ENCODE peak calls at places on chromosomes 5 and 9, in five cellular contexts. One of them, this sample, is unnamed.

GRCh38 chr5:10556331-10556807 is 7.5 kb upstream of the ANKRD33B start:
- DNase-seq in ovary: no peak
- DNase-seq in H1: no peak
- DNase-seq in stomach: no peak
- DNase-seq in HepG2: no peak
- DNase-seq in this sample: no peak

GRCh38 chr9:7656648-7657047 is 142.9 kb downstream of the DMAC1 start:
- DNase-seq in ovary: no peak
- DNase-seq in stomach: peak
- DNase-seq in HepG2: peak
- DNase-seq in H1: no peak
- DNase-seq in this sample: no peak

GRCh38 chr5:146130440-146131045 is 25.2 kb upstream of the PLAC8L1 start:
- DNase-seq in ovary: no peak
- DNase-seq in HepG2: peak
- DNase-seq in H1: no peak
- DNase-seq in stomach: no peak
- DNase-seq in this sample: no peak

GRCh38 chr5:115296130-115296997 is at the start of gene CCDC112:
- DNase-seq in stomach: peak
- DNase-seq in HepG2: peak
- DNase-seq in H1: peak
- DNase-seq in ovary: peak
- DNase-seq in this sample: peak

GRCh38 chr9:78115073-78115472 is 83.5 kb upstream of the GNAQ start:
- DNase-seq in stomach: no peak
- DNase-seq in ovary: no peak
- DNase-seq in HepG2: peak
- DNase-seq in H1: no peak
- DNase-seq in this sample: no peak

GRCh38 chr9:19703702-19704101 is 85.1 kb downstream of the SLC24A2 start:
- DNase-seq in ovary: no peak
- DNase-seq in HepG2: no peak
- DNase-seq in H1: no peak
- DNase-seq in stomach: no peak
- DNase-seq in this sample: no peak

GRCh38 chr9:128684325-128685021 is 4.5 kb upstream of the SET start:
- DNase-seq in H1: no peak
- DNase-seq in HepG2: peak
- DNase-seq in ovary: peak
- DNase-seq in stomach: peak
- DNase-seq in this sample: peak

GRCh38 chr5:114089247-114089646 is 272.6 kb upstream of the KCNN2 start:
- DNase-seq in H1: no peak
- DNase-seq in stomach: no peak
- DNase-seq in HepG2: no peak
- DNase-seq in ovary: no peak
- DNase-seq in this sample: no peak

GRCh38 chr5:76303917-76304316 is 99.2 kb upstream of the IQGAP2 start:
- DNase-seq in ovary: no peak
- DNase-seq in H1: no peak
- DNase-seq in HepG2: no peak
- DNase-seq in stomach: peak
- DNase-seq in this sample: no peak

GRCh38 chr5:164472150-164472549 is 966.7 kb downstream of the MAT2B start:
- DNase-seq in ovary: no peak
- DNase-seq in HepG2: no peak
- DNase-seq in stomach: no peak
- DNase-seq in H1: no peak
- DNase-seq in this sample: no peak

GRCh38 chr9:19138084-19138483 is 10.8 kb upstream of the PLIN2 start:
- DNase-seq in stomach: no peak
- DNase-seq in HepG2: no peak
- DNase-seq in H1: no peak
- DNase-seq in ovary: no peak
- DNase-seq in this sample: no peak

GRCh38 chr5:169895876-169896275 is 84.4 kb downstream of the INSYN2B start:
- DNase-seq in ovary: no peak
- DNase-seq in HepG2: no peak
- DNase-seq in stomach: no peak
- DNase-seq in H1: no peak
- DNase-seq in this sample: no peak

GRCh38 chr9:14766299-14766698 is 43.8 kb upstream of the CER1 start:
- DNase-seq in stomach: no peak
- DNase-seq in H1: no peak
- DNase-seq in ovary: no peak
- DNase-seq in HepG2: no peak
- DNase-seq in this sample: no peak

GRCh38 chr5:103243665-103244064 is 14.9 kb upstream of the MACIR start:
- DNase-seq in ovary: no peak
- DNase-seq in stomach: no peak
- DNase-seq in H1: no peak
- DNase-seq in HepG2: no peak
- DNase-seq in this sample: no peak

GRCh38 chr9:136773386-136774044 is 9.2 kb upstream of the LCN15 start:
- DNase-seq in stomach: no peak
- DNase-seq in H1: no peak
- DNase-seq in HepG2: peak
- DNase-seq in ovary: no peak
- DNase-seq in this sample: no peak

GRCh38 chr5:137858954-137859353 is 8.7 kb upstream of the MYOT start:
- DNase-seq in H1: no peak
- DNase-seq in HepG2: no peak
- DNase-seq in ovary: no peak
- DNase-seq in stomach: no peak
- DNase-seq in this sample: no peak

GRCh38 chr9:110994771-110995241 is 43.5 kb downstream of the LPAR1 start:
- DNase-seq in H1: no peak
- DNase-seq in ovary: no peak
- DNase-seq in HepG2: no peak
- DNase-seq in stomach: no peak
- DNase-seq in this sample: no peak

GRCh38 chr9:113409883-113410206 is 630 bp downstream of the POLE3 start:
- DNase-seq in ovary: no peak
- DNase-seq in H1: no peak
- DNase-seq in HepG2: no peak
- DNase-seq in stomach: peak
- DNase-seq in this sample: no peak

GRCh38 chr9:134057751-134058701 is 9.8 kb downstream of the BRD3 start:
- DNase-seq in stomach: peak
- DNase-seq in HepG2: peak
- DNase-seq in H1: no peak
- DNase-seq in ovary: peak
- DNase-seq in this sample: no peak

GRCh38 chr9:126435626-126436025 is 109.0 kb downstream of the MVB12B start:
- DNase-seq in ovary: no peak
- DNase-seq in HepG2: no peak
- DNase-seq in stomach: no peak
- DNase-seq in H1: no peak
- DNase-seq in this sample: no peak

GRCh38 chr9:128259156-128259555 is 16.7 kb downstream of the GOLGA2 start:
- DNase-seq in H1: no peak
- DNase-seq in ovary: no peak
- DNase-seq in stomach: no peak
- DNase-seq in HepG2: no peak
- DNase-seq in this sample: no peak

GRCh38 chr5:32953694-32954093 is 242.6 kb downstream of the NPR3 start:
- DNase-seq in H1: no peak
- DNase-seq in stomach: no peak
- DNase-seq in ovary: no peak
- DNase-seq in HepG2: no peak
- DNase-seq in this sample: no peak

GRCh38 chr9:130732131-130732530 is 38.6 kb downstream of the EXOSC2 start:
- DNase-seq in stomach: no peak
- DNase-seq in ovary: no peak
- DNase-seq in H1: no peak
- DNase-seq in HepG2: peak
- DNase-seq in this sample: no peak

GRCh38 chr9:130732793-130733221 is 39.2 kb downstream of the EXOSC2 start:
- DNase-seq in HepG2: no peak
- DNase-seq in ovary: no peak
- DNase-seq in stomach: no peak
- DNase-seq in H1: no peak
- DNase-seq in this sample: no peak

GRCh38 chr9:130731355-130731754 is 37.8 kb downstream of the EXOSC2 start:
- DNase-seq in stomach: no peak
- DNase-seq in H1: no peak
- DNase-seq in ovary: no peak
- DNase-seq in HepG2: no peak
- DNase-seq in this sample: no peak

GRCh38 chr9:130728721-130729120 is 35.1 kb downstream of the EXOSC2 start:
- DNase-seq in stomach: no peak
- DNase-seq in HepG2: no peak
- DNase-seq in H1: no peak
- DNase-seq in ovary: no peak
- DNase-seq in this sample: no peak

GRCh38 chr9:130729145-130729544 is 35.6 kb downstream of the EXOSC2 start:
- DNase-seq in H1: no peak
- DNase-seq in ovary: no peak
- DNase-seq in HepG2: no peak
- DNase-seq in stomach: no peak
- DNase-seq in this sample: no peak
- H3K27ac ChIP-seq in H1: no peak
- H3K27ac ChIP-seq in ovary: no peak
- H3K27ac ChIP-seq in HepG2: no peak
- H3K27ac ChIP-seq in stomach: no peak
- H3K27ac ChIP-seq in this sample: no peak

GRCh38 chr9:38620483-38621433 is at the start of gene ANKRD18A:
- DNase-seq in ovary: peak
- DNase-seq in HepG2: peak
- DNase-seq in H1: peak
- DNase-seq in stomach: peak
- DNase-seq in this sample: peak
- TF ChIP-seq POLR2A in ovary: no peak
- TF ChIP-seq POLR2A in HepG2: peak
- TF ChIP-seq POLR2A in H1: peak
- TF ChIP-seq POLR2A in stomach: peak
- TF ChIP-seq POLR2A in this sample: no peak

GRCh38 chr5:177350776-177351391 is 584 bp downstream of the LMAN2 start:
- DNase-seq in H1: no peak
- DNase-seq in HepG2: no peak
- DNase-seq in stomach: no peak
- DNase-seq in ovary: no peak
- DNase-seq in this sample: no peak

GRCh38 chr5:177349362-177349647 is 2.2 kb downstream of the LMAN2 start:
- DNase-seq in H1: no peak
- DNase-seq in HepG2: no peak
- DNase-seq in stomach: no peak
- DNase-seq in ovary: no peak
- DNase-seq in this sample: no peak

GRCh38 chr5:177349762-177350161 is 1.7 kb downstream of the LMAN2 start:
- DNase-seq in stomach: no peak
- DNase-seq in H1: no peak
- DNase-seq in HepG2: no peak
- DNase-seq in ovary: no peak
- DNase-seq in this sample: no peak

GRCh38 chr5:177353093-177353492 is 1.6 kb upstream of the LMAN2 start:
- DNase-seq in ovary: no peak
- DNase-seq in HepG2: no peak
- DNase-seq in stomach: no peak
- DNase-seq in H1: no peak
- DNase-seq in this sample: no peak

DNA sequence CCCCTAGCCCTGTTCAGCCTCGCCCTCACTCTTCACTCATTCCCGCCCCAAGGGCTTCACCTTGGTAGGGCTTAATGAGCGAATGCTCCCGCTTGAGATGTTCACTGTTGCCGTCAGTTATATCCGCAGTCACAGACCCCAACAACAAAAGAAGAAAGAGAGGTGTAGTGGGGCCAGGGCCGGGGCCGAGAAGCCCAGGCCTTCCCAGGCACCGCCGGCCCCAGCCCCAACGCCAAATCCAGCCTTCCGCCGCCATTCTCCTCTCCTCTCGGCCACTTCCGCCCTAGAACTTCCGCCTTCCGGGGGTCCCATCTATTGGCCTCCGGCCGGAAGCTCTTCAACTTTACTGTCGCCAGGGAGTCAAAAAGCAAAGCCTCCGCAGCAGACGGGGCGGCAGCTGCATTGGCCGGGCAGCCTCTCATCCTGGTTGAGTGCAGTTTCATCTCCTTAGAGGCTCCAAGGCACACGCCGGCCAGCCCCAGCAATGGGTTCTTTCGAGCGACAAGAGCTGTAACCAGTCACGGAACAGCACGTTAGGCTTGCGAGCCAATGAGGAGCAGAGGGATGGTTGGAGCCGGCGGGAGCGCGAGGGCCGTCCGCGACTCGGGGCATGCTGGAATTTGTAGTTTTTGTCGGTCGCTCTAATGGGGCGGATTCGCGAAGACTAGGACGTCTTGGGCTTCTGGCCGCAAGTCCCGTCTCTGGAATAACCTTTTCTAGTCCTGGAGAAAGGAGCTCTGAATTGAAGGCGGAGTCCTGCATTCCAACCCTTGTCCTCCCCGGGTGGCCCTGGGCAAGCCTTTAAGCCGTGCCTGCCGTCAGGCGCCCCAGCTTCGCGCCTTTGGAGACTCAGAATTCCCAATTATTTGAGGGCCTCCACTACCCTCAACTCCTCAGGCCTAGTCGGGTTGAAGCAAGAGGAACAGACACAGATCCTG is at the start of gene LMAN2:
- DNase-seq in ovary: peak
- DNase-seq in H1: peak
- DNase-seq in HepG2: peak
- DNase-seq in stomach: peak
- DNase-seq in this sample: peak
- TF ChIP-seq EP300 in ovary: no peak
- TF ChIP-seq EP300 in H1: no peak
- TF ChIP-seq EP300 in HepG2: no peak
- TF ChIP-seq EP300 in stomach: no peak
- TF ChIP-seq EP300 in this sample: no peak

GRCh38 chr5:72434781-72435437 is 72.3 kb downstream of the ZNF366 start:
- DNase-seq in ovary: no peak
- DNase-seq in stomach: no peak
- DNase-seq in H1: no peak
- DNase-seq in HepG2: no peak
- DNase-seq in this sample: no peak
- H3K27ac ChIP-seq in ovary: no peak
- H3K27ac ChIP-seq in stomach: peak
- H3K27ac ChIP-seq in H1: no peak
- H3K27ac ChIP-seq in HepG2: no peak
- H3K27ac ChIP-seq in this sample: peak

DNA sequence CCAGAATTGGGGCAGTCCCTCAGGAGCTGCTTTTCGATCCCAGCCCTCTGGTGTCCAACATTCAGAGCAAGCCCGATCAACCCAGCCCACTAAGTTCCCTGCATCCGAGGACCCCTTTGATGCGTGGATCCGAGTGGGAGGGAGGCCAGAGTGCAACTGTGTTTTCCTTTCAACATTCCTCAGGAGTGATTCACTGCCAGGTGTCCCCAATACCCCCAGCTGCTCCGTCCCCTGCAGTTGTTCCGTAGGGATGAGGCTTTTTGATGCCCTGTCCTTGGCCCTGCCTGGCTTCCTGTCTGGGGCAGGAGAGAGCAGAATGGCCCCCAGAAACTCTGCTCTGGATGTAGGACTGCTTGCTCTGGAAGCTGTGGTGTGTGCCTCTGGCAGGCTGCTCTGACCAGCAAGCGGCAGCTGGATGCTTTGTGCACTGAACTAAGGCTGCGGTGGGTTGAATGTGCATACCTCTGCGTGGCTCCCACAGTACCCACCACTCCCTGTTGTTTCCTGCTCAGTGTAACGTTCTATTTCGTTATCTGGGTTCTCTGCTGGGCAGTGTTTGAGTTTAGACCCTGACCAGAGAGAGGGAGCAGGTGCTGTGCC is 117.5 kb downstream of the BOD1 start:
- DNase-seq in H1: no peak
- DNase-seq in stomach: no peak
- DNase-seq in ovary: peak
- DNase-seq in HepG2: peak
- DNase-seq in this sample: no peak
- TF ChIP-seq POLR2A in H1: no peak
- TF ChIP-seq POLR2A in stomach: no peak
- TF ChIP-seq POLR2A in ovary: no peak
- TF ChIP-seq POLR2A in HepG2: no peak
- TF ChIP-seq POLR2A in this sample: no peak

This sample was measured in suprapubic skin.